ENCODE peak calls at places on chromosomes 12 and 14, in eight cellular contexts. I is heart left ventricle; T is CD4-positive, CD25-positive, alpha-beta regulatory T cell; E is left lung; X is GM12878; R is adrenal gland; P is CD8-positive, alpha-beta memory T cell; W is gastrocnemius medialis. B is an unnamed sample. For H3K36me3, the result is how much of the 10 kb centered on the place peaks cover.

GRCh38 chr12:48961801-48962200 is 4.5 kb upstream of the ARF3 start:
- DNase-seq in I (no peak), T (no peak), E (no peak), X (no peak), R (peak), P (no peak), W (no peak), B (no peak)

GRCh38 chr14:49549881-49550280 is 36.3 kb downstream of the RPS29 start:
- DNase-seq in I (no peak), T (no peak), E (no peak), X (no peak), R (no peak), P (no peak), W (no peak), B (no peak)

GRCh38 chr12:47838286-47838931 is 18.7 kb upstream of the HDAC7 start:
- DNase-seq in I (no peak), T (peak), E (no peak), X (no peak), R (peak), P (no peak), W (no peak), B (no peak)

GRCh38 chr14:89828473-89829200 is 125.9 kb downstream of the EFCAB11 start:
- DNase-seq in I (no peak), T (no peak), E (no peak), X (no peak), R (no peak), P (no peak), W (no peak), B (no peak)

GRCh38 chr12:30564394-30564793 is 131.3 kb downstream of the IPO8 start:
- DNase-seq in I (no peak), T (no peak), E (no peak), X (no peak), R (no peak), P (no peak), W (no peak), B (no peak)

GRCh38 chr14:103052407-103052806 is 4.9 kb downstream of the CDC42BPB start:
- DNase-seq in I (no peak), T (no peak), E (no peak), X (peak), R (no peak), P (no peak), W (no peak), B (no peak)

GRCh38 chr12:132937476-132937875 is 18.6 kb downstream of the ZNF605 start:
- DNase-seq in I (no peak), T (no peak), E (no peak), X (no peak), R (no peak), P (no peak), W (no peak), B (no peak)

GRCh38 chr12:49461221-49461620 is 77.6 kb upstream of the KCNH3 start:
- DNase-seq in I (no peak), T (no peak), E (no peak), X (no peak), R (no peak), P (no peak), W (no peak), B (no peak)

GRCh38 chr14:38958589-38958988 is 144.4 kb downstream of the SEC23A start:
- DNase-seq in I (no peak), T (no peak), E (no peak), X (no peak), R (no peak), P (no peak), W (no peak), B (no peak)

GRCh38 chr14:91985008-91985407 is 37.5 kb upstream of the FBLN5 start:
- DNase-seq in I (no peak), T (no peak), E (no peak), X (no peak), R (no peak), P (no peak), W (no peak), B (no peak)

GRCh38 chr14:72439707-72440106 is 454.2 kb downstream of the DPF3 start:
- DNase-seq in I (no peak), T (peak), E (no peak), X (peak), R (no peak), P (no peak), W (no peak), B (no peak)

GRCh38 chr12:89208661-89209096 is 143.6 kb downstream of the DUSP6 start:
- DNase-seq in I (no peak), T (no peak), E (no peak), X (no peak), R (no peak), P (no peak), W (no peak), B (no peak)

GRCh38 chr12:6393109-6393508 is 9.1 kb downstream of the LTBR start:
- DNase-seq in I (no peak), T (no peak), E (no peak), X (no peak), R (no peak), P (no peak), W (no peak), B (no peak)

GRCh38 chr14:49879683-49880204 is 13.1 kb upstream of the ARF6 start:
- DNase-seq in I (no peak), T (peak), E (no peak), X (no peak), R (peak), P (peak), W (no peak), B (peak)

GRCh38 chr12:56633465-56634241 is 3.5 kb upstream of the BAZ2A start:
- DNase-seq in I (no peak), T (no peak), E (no peak), X (no peak), R (no peak), P (no peak), W (no peak), B (no peak)

GRCh38 chr12:22172501-22172900 is 126.5 kb downstream of the CMAS start:
- DNase-seq in I (no peak), T (no peak), E (no peak), X (no peak), R (no peak), P (no peak), W (no peak), B (no peak)

GRCh38 chr12:29921307-29921706 is 137.6 kb upstream of the TMTC1 start:
- DNase-seq in I (no peak), T (no peak), E (no peak), X (no peak), R (no peak), P (no peak), W (no peak), B (no peak)

DNA sequence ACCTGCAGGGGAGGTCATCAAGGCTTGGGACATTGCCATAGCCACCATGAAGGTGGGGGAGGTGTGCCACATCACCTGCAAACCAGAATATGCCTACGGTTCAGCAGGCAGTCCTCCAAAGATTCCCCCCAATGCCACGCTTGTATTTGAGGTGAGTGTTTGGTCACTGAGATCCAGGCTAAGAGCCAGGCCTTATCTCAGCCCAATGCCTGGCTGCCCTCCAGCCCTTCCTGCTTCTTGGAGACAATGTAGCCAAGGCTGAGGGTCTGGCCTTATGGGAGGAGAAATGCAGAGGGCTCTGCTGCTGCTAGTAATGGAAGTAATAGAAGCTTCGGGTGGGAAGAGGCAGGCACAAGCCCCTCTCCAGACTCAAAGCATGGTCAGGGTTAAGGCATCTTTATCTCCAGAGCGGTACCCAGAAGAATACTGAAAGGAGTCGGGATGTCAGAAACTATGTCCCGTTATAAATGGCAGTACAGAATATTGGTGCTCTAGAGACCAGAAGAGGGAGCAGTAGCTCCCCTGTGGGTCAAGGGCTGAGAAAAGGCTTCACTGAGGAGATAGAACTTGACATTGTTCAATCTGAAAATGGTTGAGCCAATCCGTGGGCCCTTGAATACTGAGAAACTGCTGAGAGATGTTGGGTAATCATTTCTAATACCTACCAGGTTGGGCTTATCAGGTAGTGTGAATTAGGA is 3.1 kb downstream of the FKBP4 start:
- DNase-seq in I (no peak), T (no peak), E (no peak), X (no peak), R (peak), P (no peak), W (no peak), B (peak)
- H3K4me3 ChIP-seq in I (no peak), T (no peak), E (no peak), X (no peak), R (no peak), P (no peak), W (no peak), B (no peak)

DNA sequence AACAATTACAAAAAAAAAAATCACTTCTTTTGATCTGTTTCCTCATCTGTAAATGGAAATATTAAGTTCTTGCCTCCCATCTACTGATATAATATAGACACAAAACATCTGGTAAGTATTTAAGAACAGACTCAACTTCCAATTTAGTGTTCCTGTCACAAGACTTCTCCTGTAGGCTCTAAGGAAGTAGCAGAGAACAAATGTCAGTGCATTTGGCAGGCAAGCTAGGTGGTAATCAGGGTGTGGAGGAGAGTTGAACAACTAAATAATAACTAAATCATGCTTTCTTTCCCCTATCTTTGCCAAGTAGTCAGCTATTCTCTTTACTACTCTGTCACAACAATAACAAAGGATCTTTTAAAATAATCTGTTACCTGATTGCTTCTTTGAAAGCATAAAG is 22.1 kb downstream of the BAZ1A start:
- DNase-seq in I (no peak), T (no peak), E (no peak), X (no peak), R (no peak), P (no peak), W (no peak), B (no peak)
- H3K36me3 ChIP-seq in I (half or more), T (under half), E (under half), X (under half), R (under half), P (under half), W (under half), B (under half)

DNA sequence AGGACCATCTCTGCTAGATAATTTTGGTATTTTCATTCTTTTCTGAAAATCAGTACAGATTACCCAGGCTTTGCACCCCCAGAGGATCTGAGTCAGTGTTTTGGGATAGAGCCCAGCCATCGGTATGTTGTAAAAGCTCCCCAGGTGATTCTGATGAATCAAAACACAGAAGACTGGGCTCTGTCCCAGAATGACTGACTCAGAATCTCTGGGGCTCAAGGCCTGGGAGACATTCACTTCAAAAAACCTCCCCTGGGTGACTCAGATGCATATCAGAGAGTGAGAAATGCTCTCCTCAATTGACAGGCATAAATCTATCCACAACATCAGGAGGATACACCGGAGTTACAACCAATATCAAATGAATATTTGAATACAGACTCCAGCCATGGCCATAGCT is 32.6 kb downstream of the SLC35F4 start:
- DNase-seq in I (no peak), T (no peak), E (no peak), X (no peak), R (peak), P (no peak), W (peak), B (peak)
- H3K4me3 ChIP-seq in I (no peak), T (no peak), E (no peak), X (no peak), R (no peak), P (no peak), W (no peak), B (no peak)

DNA sequence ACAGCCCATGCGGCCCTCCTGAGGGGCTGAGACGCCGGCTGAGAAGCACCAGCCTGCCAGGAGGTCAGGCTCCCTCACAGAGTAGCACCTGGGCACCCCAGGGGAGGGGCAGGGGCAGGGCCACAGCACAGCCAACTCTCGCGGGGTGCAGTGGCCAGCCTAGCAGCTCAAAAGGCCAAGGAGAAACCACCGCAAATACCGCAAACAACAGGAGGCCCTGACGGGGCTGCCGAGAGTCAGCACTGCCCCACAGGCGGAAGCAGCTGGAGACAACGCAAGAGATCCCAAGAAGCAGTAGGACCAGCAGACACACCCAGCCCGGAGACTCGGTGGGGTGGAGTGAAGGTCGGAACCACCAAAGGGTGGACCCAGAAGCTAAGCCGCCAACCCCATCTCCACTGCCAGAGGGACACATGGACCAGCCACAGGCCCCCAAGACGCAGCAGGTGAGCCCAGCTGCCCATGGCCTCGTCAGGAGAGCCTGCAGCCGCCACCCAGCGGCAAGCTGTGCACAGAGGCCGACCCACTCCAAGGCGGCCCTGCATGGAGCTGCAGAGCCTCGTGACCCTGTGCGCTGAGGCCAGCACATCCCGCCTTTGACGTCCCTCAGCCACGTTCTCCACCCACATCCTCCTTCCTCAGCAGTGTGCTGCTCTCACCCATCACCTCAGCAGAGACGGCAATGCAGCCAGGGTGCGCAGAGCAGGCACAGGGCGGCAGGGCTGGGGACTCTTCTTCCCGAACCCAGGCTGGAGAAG is 31.7 kb upstream of the BTBD6 start:
- DNase-seq in I (no peak), T (no peak), E (no peak), X (no peak), R (no peak), P (no peak), W (no peak), B (no peak)
- H3K36me3 ChIP-seq in I (half or more), T (under half), E (under half), X (under half), R (under half), P (under half), W (under half), B (under half)

DNA sequence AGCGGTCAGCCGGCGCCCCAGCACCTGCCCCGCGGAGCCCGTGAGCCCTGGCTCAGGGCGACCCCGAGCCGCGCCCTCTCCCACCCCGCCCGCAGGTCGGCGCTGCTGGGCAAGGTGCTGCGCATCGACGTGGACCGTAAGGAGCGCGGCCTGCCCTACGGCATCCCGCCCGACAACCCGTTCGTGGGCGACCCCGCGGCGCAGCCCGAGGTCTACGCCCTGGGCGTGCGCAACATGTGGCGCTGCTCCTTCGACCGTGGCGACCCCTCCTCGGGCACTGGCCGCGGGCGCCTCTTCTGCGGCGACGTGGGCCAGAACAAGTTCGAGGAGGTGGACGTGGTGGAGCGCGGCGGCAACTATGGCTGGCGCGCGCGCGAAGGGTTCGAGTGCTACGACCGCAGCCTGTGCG is 14.4 kb downstream of the HHIPL1 start:
- DNase-seq in I (peak), T (no peak), E (no peak), X (no peak), R (no peak), P (no peak), W (no peak), B (no peak)
- H3K4me3 ChIP-seq in I (no peak), T (no peak), E (no peak), X (no peak), R (no peak), P (no peak), W (no peak), B (no peak)

GRCh38 chr12:111781085-111781658 is 14.4 kb downstream of the ALDH2 start:
- DNase-seq in I (no peak), T (no peak), E (peak), X (no peak), R (no peak), P (no peak), W (no peak), B (no peak)
- H3K36me3 ChIP-seq in I (under half), T (under half), E (under half), X (under half), R (under half), P (under half), W (under half), B (under half)